ENCODE peak calls at places on chromosomes 13 and 19, in four cellular contexts. One of them, this sample, is unnamed.

GRCh38 chr13:80550856-80551532 is 210.1 kb upstream of the SPRY2 start:
- DNase-seq in K562: peak
- DNase-seq in GM12891: no peak
- DNase-seq in HepG2: no peak
- DNase-seq in this sample: no peak

GRCh38 chr19:41457241-41457640 is 14.3 kb downstream of the ERICH4 start:
- DNase-seq in K562: no peak
- DNase-seq in GM12891: no peak
- DNase-seq in HepG2: no peak
- DNase-seq in this sample: no peak

GRCh38 chr19:17757125-17757524 is 5.8 kb downstream of the FCHO1 start:
- DNase-seq in K562: no peak
- DNase-seq in GM12891: no peak
- DNase-seq in HepG2: no peak
- DNase-seq in this sample: no peak

GRCh38 chr19:23785982-23786381 is 27.3 kb upstream of the ZNF681 start:
- DNase-seq in K562: no peak
- DNase-seq in GM12891: no peak
- DNase-seq in HepG2: no peak
- DNase-seq in this sample: no peak

GRCh38 chr19:27734496-27735220 is 1478.3 kb downstream of the UQCRFS1 start:
- DNase-seq in K562: no peak
- DNase-seq in GM12891: no peak
- DNase-seq in HepG2: no peak
- DNase-seq in this sample: no peak

GRCh38 chr13:109345433-109345941 is 440.9 kb downstream of the IRS2 start:
- DNase-seq in K562: no peak
- DNase-seq in GM12891: no peak
- DNase-seq in HepG2: no peak
- DNase-seq in this sample: no peak

GRCh38 chr19:3338541-3339181 is 27.7 kb upstream of the NFIC start:
- DNase-seq in K562: peak
- DNase-seq in GM12891: no peak
- DNase-seq in HepG2: no peak
- DNase-seq in this sample: peak

GRCh38 chr19:13004273-13004672 is 9.0 kb downstream of the NFIX start:
- DNase-seq in K562: no peak
- DNase-seq in GM12891: no peak
- DNase-seq in HepG2: no peak
- DNase-seq in this sample: no peak

GRCh38 chr13:73417012-73417615 is 358.3 kb downstream of the KLF5 start:
- DNase-seq in K562: no peak
- DNase-seq in GM12891: no peak
- DNase-seq in HepG2: peak
- DNase-seq in this sample: no peak

DNA sequence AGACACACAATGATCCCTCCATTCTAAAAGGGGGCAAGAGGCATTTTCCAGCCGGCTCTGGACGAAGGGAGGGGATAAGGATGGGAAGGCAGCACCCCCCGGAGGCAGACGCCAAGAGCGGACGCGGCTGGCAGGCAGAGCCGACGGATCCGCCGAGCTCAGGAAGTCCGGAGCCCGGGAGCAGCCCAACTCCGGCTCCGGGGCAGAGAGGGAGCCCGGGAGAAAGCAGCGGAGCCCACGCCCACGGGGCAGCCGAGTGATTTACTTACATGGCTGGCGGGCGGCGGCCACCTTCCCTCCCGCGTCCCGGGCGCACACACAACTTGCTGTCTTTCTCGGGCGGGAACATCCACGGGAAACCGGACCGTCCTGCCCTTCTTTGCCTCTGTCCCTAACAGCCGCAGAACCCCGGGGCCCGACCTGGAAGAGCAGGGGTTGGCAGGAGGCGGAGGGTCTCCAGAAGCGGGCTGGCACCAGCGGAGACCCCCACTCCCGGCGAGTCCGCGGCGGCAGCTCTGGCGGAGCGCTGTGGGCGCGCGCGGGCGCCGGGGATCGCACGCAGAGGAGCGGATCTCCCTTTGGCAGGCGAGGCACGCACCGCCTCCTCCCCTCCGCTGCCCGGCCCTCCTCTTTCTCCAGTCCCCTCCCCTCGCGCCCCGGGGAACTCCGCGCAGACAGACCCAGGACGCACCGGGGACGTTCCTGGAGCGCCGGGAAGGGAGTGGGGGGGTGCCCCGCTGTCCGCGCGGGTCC is at the start of gene LHFPL6:
- DNase-seq in K562: peak
- DNase-seq in GM12891: peak
- DNase-seq in HepG2: peak
- DNase-seq in this sample: peak
- TF ChIP-seq POLR2A in K562: no peak
- TF ChIP-seq POLR2A in GM12891: no peak
- TF ChIP-seq POLR2A in HepG2: no peak
- TF ChIP-seq POLR2A in this sample: peak

DNA sequence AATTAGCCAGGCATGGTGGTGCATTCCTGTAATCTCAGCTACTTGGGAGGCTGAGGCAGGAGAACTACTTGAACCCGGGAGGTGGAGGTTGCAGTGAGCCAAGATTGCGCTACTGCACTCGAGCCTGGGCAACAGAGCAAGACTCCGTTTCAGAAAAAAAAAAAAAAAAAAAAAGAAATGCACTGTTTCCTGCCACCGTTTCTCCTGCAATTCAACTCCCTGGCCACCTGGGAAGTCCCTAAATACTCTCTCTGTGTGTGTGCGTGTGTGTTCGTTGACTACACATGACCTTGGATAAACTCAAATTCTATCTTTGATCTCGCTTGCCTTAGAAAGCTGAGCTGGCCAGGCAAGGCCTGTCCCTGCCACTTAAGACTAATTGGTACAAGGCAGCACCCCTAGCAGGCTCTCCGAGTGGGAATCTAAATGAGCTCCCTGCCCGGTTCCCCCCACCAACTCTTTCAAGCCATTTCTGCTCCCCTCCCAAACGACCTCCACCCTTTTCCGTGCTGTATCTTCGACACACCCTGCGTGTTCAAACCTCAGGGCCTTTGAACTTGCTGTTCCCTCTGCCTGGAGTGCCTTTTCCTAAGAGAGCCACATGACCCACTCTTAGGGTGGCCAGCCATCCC is 5.2 kb upstream of the BCAT2 start:
- DNase-seq in K562: no peak
- DNase-seq in GM12891: no peak
- DNase-seq in HepG2: peak
- DNase-seq in this sample: no peak
- TF ChIP-seq TAF1 in K562: no peak
- TF ChIP-seq TAF1 in GM12891: no peak
- TF ChIP-seq TAF1 in HepG2: no peak
- TF ChIP-seq TAF1 in this sample: no peak

GRCh38 chr19:1373534-1374249 is 10.0 kb upstream of the NDUFS7 start:
- DNase-seq in K562: no peak
- DNase-seq in GM12891: no peak
- DNase-seq in HepG2: peak
- DNase-seq in this sample: no peak
- TF ChIP-seq POLR2AphosphoS5 in K562: no peak
- TF ChIP-seq POLR2AphosphoS5 in GM12891: no peak
- TF ChIP-seq POLR2AphosphoS5 in HepG2: no peak
- TF ChIP-seq POLR2AphosphoS5 in this sample: no peak

GRCh38 chr13:91358384-91358776 is 10.9 kb downstream of the MIR17HG start:
- DNase-seq in K562: no peak
- DNase-seq in GM12891: no peak
- DNase-seq in HepG2: no peak
- DNase-seq in this sample: no peak
- TF ChIP-seq POLR2A in K562: no peak
- TF ChIP-seq POLR2A in GM12891: no peak
- TF ChIP-seq POLR2A in HepG2: no peak
- TF ChIP-seq POLR2A in this sample: peak

GRCh38 chr13:46183018-46183940 is 1.3 kb upstream of the LCP1 start:
- DNase-seq in K562: no peak
- DNase-seq in GM12891: no peak
- DNase-seq in HepG2: no peak
- DNase-seq in this sample: no peak

GRCh38 chr13:46182491-46182877 is 507 bp upstream of the LCP1 start:
- DNase-seq in K562: no peak
- DNase-seq in GM12891: no peak
- DNase-seq in HepG2: no peak
- DNase-seq in this sample: no peak

GRCh38 chr13:46181799-46182490 is at the start of gene LCP1:
- DNase-seq in K562: peak
- DNase-seq in GM12891: no peak
- DNase-seq in HepG2: no peak
- DNase-seq in this sample: no peak

GRCh38 chr13:46185634-46186033 is 3.7 kb upstream of the LCP1 start:
- DNase-seq in K562: no peak
- DNase-seq in GM12891: no peak
- DNase-seq in HepG2: no peak
- DNase-seq in this sample: no peak

DNA sequence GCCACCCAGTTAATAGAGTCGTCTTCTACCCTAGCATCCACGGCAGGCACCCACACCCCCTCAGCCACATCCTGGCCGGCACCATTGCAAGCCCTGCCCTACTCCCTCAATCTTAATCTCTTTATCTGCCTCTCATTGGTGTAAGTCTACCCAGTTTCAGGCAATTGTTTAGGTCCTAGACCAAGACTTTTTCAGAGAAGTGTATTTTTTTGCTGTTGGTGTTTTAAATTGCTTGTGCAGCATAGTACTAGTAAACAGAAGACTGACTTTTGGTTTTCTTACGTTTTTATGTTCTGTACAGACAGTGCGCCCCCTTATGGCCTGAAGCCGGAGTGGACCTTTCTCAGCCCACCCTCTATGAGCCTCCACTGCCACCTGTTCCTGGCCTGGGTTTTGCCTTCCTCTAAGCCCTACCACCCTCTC is 2.3 kb upstream of the LCP1 start:
- DNase-seq in K562: peak
- DNase-seq in GM12891: no peak
- DNase-seq in HepG2: peak
- DNase-seq in this sample: no peak
- TF ChIP-seq TAF1 in K562: no peak
- TF ChIP-seq TAF1 in GM12891: no peak
- TF ChIP-seq TAF1 in HepG2: no peak
- TF ChIP-seq TAF1 in this sample: no peak

GRCh38 chr19:49497790-49498106 is 1.5 kb downstream of the RPS11 start:
- DNase-seq in K562: no peak
- DNase-seq in GM12891: no peak
- DNase-seq in HepG2: no peak
- DNase-seq in this sample: no peak

GRCh38 chr19:49496574-49497008 is 357 bp downstream of the RPS11 start:
- DNase-seq in K562: no peak
- DNase-seq in GM12891: no peak
- DNase-seq in HepG2: no peak
- DNase-seq in this sample: no peak

GRCh38 chr19:49499030-49499670 is 2.9 kb downstream of the RPS11 start:
- DNase-seq in K562: peak
- DNase-seq in GM12891: no peak
- DNase-seq in HepG2: no peak
- DNase-seq in this sample: no peak

GRCh38 chr19:49498475-49498874 is 2.2 kb downstream of the RPS11 start:
- DNase-seq in K562: no peak
- DNase-seq in GM12891: no peak
- DNase-seq in HepG2: no peak
- DNase-seq in this sample: no peak

GRCh38 chr19:49497047-49497789 is 984 bp downstream of the RPS11 start:
- DNase-seq in K562: peak
- DNase-seq in GM12891: no peak
- DNase-seq in HepG2: no peak
- DNase-seq in this sample: peak
- TF ChIP-seq POLR2AphosphoS5 in K562: peak
- TF ChIP-seq POLR2AphosphoS5 in GM12891: peak
- TF ChIP-seq POLR2AphosphoS5 in HepG2: peak
- TF ChIP-seq POLR2AphosphoS5 in this sample: peak

DNA sequence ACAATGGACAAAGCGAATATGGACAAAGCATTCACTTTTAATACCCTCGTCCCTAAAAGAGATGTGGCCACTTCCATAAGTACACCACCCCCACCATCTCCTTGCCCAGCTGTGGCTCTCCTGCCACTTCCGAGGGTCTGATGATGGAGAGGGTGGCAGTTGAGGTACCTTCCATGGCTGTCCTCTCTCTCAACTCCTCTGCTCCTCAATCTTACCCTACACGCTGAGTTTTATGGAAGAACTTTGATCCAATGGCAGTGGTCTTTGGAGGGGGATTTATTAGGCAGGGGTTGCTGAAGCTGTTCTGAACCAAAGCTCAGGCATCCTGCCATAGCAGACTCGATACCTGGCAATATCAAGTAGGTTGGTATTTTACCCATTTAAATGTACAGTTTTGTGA is 413.0 kb downstream of the TSHZ3 start:
- DNase-seq in K562: no peak
- DNase-seq in GM12891: no peak
- DNase-seq in HepG2: no peak
- DNase-seq in this sample: no peak
- TF ChIP-seq POLR2A in K562: no peak
- TF ChIP-seq POLR2A in GM12891: no peak
- TF ChIP-seq POLR2A in HepG2: no peak
- TF ChIP-seq POLR2A in this sample: no peak

GRCh38 chr19:7869453-7869909 is 4.7 kb downstream of the PRR36 start:
- DNase-seq in K562: peak
- DNase-seq in GM12891: peak
- DNase-seq in HepG2: peak
- DNase-seq in this sample: peak
- TF ChIP-seq TAF1 in K562: no peak
- TF ChIP-seq TAF1 in GM12891: no peak
- TF ChIP-seq TAF1 in HepG2: no peak
- TF ChIP-seq TAF1 in this sample: no peak

DNA sequence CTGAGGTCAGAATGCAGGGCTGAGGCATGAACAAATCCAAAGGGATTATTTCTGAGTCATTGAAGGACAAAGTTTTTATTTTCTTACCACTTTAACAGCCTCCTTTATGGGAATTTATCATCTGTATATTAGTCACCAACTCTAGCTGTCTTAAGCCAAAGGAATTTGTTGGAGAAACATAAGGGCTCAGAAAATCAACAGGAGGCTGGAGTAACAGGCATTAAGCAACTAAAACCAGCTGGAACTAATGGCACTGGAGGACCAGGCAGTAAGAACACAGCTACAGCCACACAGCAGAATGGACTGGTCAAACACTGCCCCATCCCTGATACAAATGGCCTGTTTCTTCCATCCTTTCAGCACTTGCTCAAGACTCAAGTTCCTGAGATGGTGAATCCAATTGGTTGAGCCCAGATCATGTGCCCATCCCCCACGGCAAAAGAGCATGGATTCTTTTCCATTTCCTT is 157.2 kb upstream of the FNDC3A start:
- DNase-seq in K562: no peak
- DNase-seq in GM12891: no peak
- DNase-seq in HepG2: no peak
- DNase-seq in this sample: no peak
- TF ChIP-seq POLR2AphosphoS5 in K562: no peak
- TF ChIP-seq POLR2AphosphoS5 in GM12891: no peak
- TF ChIP-seq POLR2AphosphoS5 in HepG2: no peak
- TF ChIP-seq POLR2AphosphoS5 in this sample: no peak